ENCODE peak calls at places on chromosomes 3 and 15, in seven cellular contexts. Q, I, O, T, V, H and N are unnamed samples.

GRCh38 chr3:29922990-29923746 is 642.3 kb downstream of the RBMS3 start:
- DNase-seq in Q (peak; percentile 9), I (no peak), O (peak; percentile 41), T (no peak), V (no peak), H (peak; percentile 93), N (peak; percentile 25)

GRCh38 chr3:74119221-74119620 is 494.5 kb upstream of the PDZRN3 start:
- DNase-seq in Q (no peak), I (no peak), O (no peak), T (no peak), V (no peak), H (no peak), N (no peak)

GRCh38 chr3:12679468-12679867 is 15.6 kb upstream of the RAF1 start:
- DNase-seq in Q (no peak), I (no peak), O (no peak), T (no peak), V (no peak), H (peak; percentile 97), N (no peak)

GRCh38 chr15:86735244-86736040 is 655.8 kb downstream of the AGBL1 start:
- DNase-seq in Q (no peak), I (no peak), O (no peak), T (no peak), V (no peak), H (no peak), N (peak; percentile 42)

GRCh38 chr15:70584441-70584837 is 178.9 kb downstream of the UACA start:
- DNase-seq in Q (no peak), I (no peak), O (no peak), T (no peak), V (no peak), H (no peak), N (no peak)

GRCh38 chr3:149449100-149449654 is 25.3 kb upstream of the TM4SF4 start:
- DNase-seq in Q (no peak), I (no peak), O (no peak), T (no peak), V (no peak), H (no peak), N (no peak)

GRCh38 chr15:95895510-95895909 is 435.0 kb upstream of the NR2F2 start:
- DNase-seq in Q (no peak), I (no peak), O (no peak), T (no peak), V (no peak), H (no peak), N (no peak)

GRCh38 chr15:67066041-67067021 is 929 bp downstream of the SMAD3 start:
- DNase-seq in Q (no peak), I (peak; percentile 39), O (peak; percentile 31), T (no peak), V (no peak), H (peak; percentile 49), N (no peak)

GRCh38 chr15:55958349-55958748 is 35.1 kb downstream of the NEDD4 start:
- DNase-seq in Q (no peak), I (no peak), O (no peak), T (no peak), V (no peak), H (no peak), N (no peak)

GRCh38 chr3:148600902-148601765 is 96.6 kb upstream of the AGTR1 start:
- DNase-seq in Q (peak; percentile 94), I (no peak), O (no peak), T (no peak), V (no peak), H (no peak), N (peak; percentile 91)